ENCODE peak calls at places on chromosome 17, in four cellular contexts. V is tibial nerve; A is effector memory CD4-positive, alpha-beta T cell; H is heart right ventricle. T is an unnamed sample. For H3K4me1, the result is how much of the 10 kb centered on the place peaks cover.

GRCh38 chr17:29972277-29972676 is 30.8 kb downstream of the EFCAB5 start:
- DNase-seq in V (no peak), A (no peak), H (no peak), T (no peak)

GRCh38 chr17:65547253-65547670 is 14.2 kb downstream of the AXIN2 start:
- DNase-seq in V (no peak), A (no peak), H (no peak), T (peak)

GRCh38 chr17:50564916-50565315 is 4.4 kb downstream of the CACNA1G start:
- DNase-seq in V (peak), A (no peak), H (peak), T (peak)

GRCh38 chr17:74699236-74699635 is 13.5 kb downstream of the CD300LF start:
- DNase-seq in V (no peak), A (no peak), H (no peak), T (no peak)

GRCh38 chr17:50396261-50397110 is 837 bp downstream of the LRRC59 start:
- DNase-seq in V (no peak), A (no peak), H (no peak), T (peak)

GRCh38 chr17:28997811-28998210 is 8.0 kb downstream of the SEZ6 start:
- DNase-seq in V (no peak), A (no peak), H (no peak), T (no peak)

GRCh38 chr17:38584350-38584925 is 21.3 kb downstream of the SRCIN1 start:
- DNase-seq in V (peak), A (peak), H (peak), T (peak)

GRCh38 chr17:82752371-82753200 is 721 bp downstream of the TBCD start:
- DNase-seq in V (no peak), A (no peak), H (peak), T (no peak)

GRCh38 chr17:50447870-50448573 is 20.7 kb downstream of the CHAD start:
- DNase-seq in V (no peak), A (no peak), H (no peak), T (no peak)

GRCh38 chr17:3928394-3928793 is 12.1 kb upstream of the P2RX1 start:
- DNase-seq in V (no peak), A (no peak), H (no peak), T (peak)

GRCh38 chr17:69913241-69914015 is 161.6 kb upstream of the KCNJ16 start:
- DNase-seq in V (no peak), A (no peak), H (no peak), T (no peak)

GRCh38 chr17:11953924-11954323 is 43.4 kb downstream of the ZNF18 start:
- DNase-seq in V (no peak), A (no peak), H (no peak), T (no peak)

GRCh38 chr17:58755577-58756245 is at the start of gene PPM1E:
- DNase-seq in V (no peak), A (no peak), H (peak), T (peak)

DNA sequence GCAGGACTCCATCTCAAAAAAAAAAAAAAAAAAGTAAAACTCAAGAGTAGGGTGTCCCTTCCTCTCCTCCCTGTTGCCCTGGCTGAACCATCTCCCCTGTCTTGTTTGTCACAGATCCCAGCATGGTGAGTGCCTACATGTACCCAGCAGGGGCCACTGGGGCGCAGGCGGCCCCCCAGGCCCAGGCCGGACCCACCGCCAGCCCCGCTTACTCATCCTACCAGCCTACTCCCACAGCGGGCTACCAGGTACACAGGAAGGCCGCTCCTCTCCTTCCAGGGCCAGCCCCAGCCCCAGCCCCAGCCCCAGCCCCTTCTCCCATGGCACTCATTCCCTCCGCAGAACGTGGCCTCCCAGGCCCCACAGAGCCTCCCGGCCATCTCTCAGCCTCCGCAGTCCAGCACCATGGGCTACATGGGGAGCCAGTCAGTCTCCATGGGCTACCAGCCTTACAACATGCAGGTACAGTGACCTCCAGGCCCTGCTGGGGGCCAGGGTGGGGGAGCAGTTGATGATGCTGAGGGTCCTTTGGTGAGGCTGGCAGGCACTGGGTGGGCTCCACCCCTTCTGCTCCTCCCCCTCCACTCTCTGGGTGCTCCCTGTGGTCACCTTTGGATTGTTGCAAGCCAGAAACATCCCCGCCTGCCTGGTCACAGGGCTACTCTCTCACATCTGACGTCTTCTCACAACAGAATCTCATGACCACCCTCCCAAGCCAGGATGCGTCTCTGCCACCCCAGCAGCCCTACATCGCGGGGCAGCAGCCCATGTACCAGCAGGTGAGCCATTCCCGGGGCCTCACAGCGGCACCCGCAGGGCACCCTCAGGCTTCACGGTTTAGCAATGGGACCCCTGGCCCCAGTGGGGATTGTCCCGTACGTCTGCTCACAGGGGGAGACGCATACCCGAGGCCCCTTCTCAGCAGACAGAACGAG is 2.5 kb upstream of the MRPL12 start:
- DNase-seq in V (no peak), A (no peak), H (no peak), T (no peak)
- H3K27ac ChIP-seq in V (no peak), A (no peak), H (no peak), T (no peak)

GRCh38 chr17:35082073-35082657 is 18.7 kb upstream of the RFFL start:
- DNase-seq in V (no peak), A (no peak), H (no peak), T (no peak)
- H3K4me1 ChIP-seq in V (under half), A (under half), H (under half), T (under half)

GRCh38 chr17:57453841-57454240 is 197.5 kb downstream of the MSI2 start:
- DNase-seq in V (no peak), A (no peak), H (no peak), T (no peak)

GRCh38 chr17:57456622-57457021 is 200.3 kb downstream of the MSI2 start:
- DNase-seq in V (no peak), A (no peak), H (no peak), T (no peak)

GRCh38 chr17:57457188-57457587 is 200.9 kb downstream of the MSI2 start:
- DNase-seq in V (no peak), A (no peak), H (no peak), T (no peak)

GRCh38 chr17:57454729-57455062 is 198.4 kb downstream of the MSI2 start:
- DNase-seq in V (no peak), A (no peak), H (no peak), T (no peak)

DNA sequence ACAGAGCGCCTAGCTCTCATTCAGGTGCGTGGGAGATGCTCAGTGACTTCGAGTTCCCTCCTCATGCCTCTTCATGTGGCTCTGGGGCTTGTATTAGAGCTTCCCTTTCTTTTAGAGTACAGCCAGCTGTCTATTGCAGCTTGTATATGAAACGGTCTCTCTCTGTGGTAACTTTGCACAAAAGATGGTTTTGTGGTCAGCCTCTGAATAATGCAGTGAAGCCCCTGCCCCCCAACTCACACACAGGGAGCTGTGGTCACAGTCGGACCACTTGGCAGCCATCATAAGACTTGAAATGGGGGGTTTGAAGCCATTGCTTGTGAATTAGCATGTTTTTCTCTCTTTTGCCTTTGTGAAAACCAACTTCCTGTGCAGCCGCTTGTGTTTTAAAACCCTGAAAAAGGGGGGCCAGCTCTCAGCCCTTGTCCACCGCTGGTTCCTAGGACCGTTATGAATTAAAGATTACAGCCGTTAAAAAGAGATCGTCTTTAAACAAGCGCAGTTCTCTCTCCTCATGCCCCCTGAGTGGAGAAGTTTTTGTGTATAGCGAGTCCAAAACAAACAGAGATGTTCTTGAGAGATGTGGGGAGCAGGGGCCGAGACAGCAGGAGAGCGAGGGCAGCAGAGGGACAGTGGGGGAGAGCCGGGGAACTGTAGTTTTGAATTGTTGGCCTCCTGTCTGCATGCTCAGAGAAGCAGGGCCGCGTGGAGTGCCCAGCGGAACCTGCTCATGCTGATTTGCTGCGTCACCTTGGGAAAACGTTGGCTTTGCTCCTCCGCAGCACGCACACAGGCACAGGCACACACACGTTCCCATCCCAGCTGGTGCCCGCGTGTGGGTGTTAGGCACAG is 199.0 kb downstream of the MSI2 start:
- DNase-seq in V (no peak), A (no peak), H (no peak), T (no peak)
- H3K27ac ChIP-seq in V (peak), A (peak), H (peak), T (no peak)

GRCh38 chr17:40074871-40075215 is 12.1 kb downstream of the THRA start:
- DNase-seq in V (no peak), A (no peak), H (no peak), T (no peak)
- H3K4me1 ChIP-seq in V (half or more), A (under half), H (half or more), T (under half)

GRCh38 chr17:75808549-75808904 is 23.9 kb downstream of the UNK start:
- DNase-seq in V (no peak), A (no peak), H (no peak), T (no peak)

GRCh38 chr17:75807861-75808260 is 23.3 kb downstream of the UNK start:
- DNase-seq in V (no peak), A (no peak), H (no peak), T (peak)

GRCh38 chr17:75808905-75809621 is 24.5 kb downstream of the UNK start:
- DNase-seq in V (peak), A (no peak), H (no peak), T (peak)

GRCh38 chr17:75809631-75810111 is 25.1 kb downstream of the UNK start:
- DNase-seq in V (no peak), A (no peak), H (no peak), T (peak)

DNA sequence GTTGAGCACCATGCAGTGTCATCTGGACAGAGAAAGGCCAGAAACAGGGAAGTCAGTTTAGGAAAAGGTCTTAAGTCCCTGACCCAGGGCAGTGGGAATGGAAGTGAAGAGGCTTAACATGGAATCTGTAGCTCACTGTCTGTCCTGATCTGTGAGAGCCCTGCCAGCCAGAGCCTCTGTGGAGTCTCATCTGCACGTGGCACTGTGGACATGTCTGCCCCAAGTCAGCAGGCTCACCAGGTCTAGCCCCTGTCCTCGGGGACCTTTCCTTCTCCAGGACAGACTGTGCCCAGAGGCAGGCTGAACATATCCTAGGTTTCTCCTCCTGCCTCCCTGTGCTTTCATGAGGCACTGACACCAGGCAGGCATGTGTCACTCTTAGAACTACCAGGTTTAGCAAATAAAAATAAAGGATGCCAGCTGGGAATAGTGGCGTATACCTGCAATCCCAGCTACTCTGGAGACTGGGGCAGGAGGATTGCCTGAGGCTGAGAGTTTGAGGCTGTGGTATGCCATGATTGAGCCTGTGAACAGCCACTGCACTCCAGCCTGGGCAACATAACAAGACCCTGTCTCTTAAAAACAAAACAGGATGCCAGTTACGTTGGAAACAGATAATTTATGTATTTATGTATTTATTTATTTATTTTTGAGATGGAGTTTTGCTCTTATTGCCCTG is 22.4 kb downstream of the UNK start:
- DNase-seq in V (no peak), A (no peak), H (no peak), T (no peak)
- H3K27ac ChIP-seq in V (no peak), A (no peak), H (peak), T (no peak)

GRCh38 chr17:57370051-57370581 is 113.8 kb downstream of the MSI2 start:
- DNase-seq in V (no peak), A (no peak), H (no peak), T (no peak)

GRCh38 chr17:57370583-57370982 is 114.3 kb downstream of the MSI2 start:
- DNase-seq in V (no peak), A (no peak), H (no peak), T (no peak)

GRCh38 chr17:57373756-57374155 is 117.4 kb downstream of the MSI2 start:
- DNase-seq in V (no peak), A (no peak), H (no peak), T (no peak)

GRCh38 chr17:57373071-57373470 is 116.7 kb downstream of the MSI2 start:
- DNase-seq in V (no peak), A (no peak), H (no peak), T (no peak)

GRCh38 chr17:57372156-57372555 is 115.8 kb downstream of the MSI2 start:
- DNase-seq in V (no peak), A (no peak), H (no peak), T (no peak)
- H3K4me1 ChIP-seq in V (under half), A (under half), H (under half), T (under half)

GRCh38 chr17:17681187-17681743 is at the start of gene RAI1:
- DNase-seq in V (no peak), A (peak), H (peak), T (peak)

GRCh38 chr17:17683710-17684365 is 2.6 kb downstream of the RAI1 start:
- DNase-seq in V (no peak), A (no peak), H (no peak), T (no peak)

GRCh38 chr17:17681744-17682292 is 560 bp downstream of the RAI1 start:
- DNase-seq in V (no peak), A (no peak), H (peak), T (peak)

GRCh38 chr17:17682293-17682736 is 1.1 kb downstream of the RAI1 start:
- DNase-seq in V (no peak), A (peak), H (peak), T (peak)

GRCh38 chr17:17682737-17683675 is 1.7 kb downstream of the RAI1 start:
- DNase-seq in V (no peak), A (peak), H (peak), T (peak)
- H3K27ac ChIP-seq in V (peak), A (peak), H (peak), T (peak)

DNA sequence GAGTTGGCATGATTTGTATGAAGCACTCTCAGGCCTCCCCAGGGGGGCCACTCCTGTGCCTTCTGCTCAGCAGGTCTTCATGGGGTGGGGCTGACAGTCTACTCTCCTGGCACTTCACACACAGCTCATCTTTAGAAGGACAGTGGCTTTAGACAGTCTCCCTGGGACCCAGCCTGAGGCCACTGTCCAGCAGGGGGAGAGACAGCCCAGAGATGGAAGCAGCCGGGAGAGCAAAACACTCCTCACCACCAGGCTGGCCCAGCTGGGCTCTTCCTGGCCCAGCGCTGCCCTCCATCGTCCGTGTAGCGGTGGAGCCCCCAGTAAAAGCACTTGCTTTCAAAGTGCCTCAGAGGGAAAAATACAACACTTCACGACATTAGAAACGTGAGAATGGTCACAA is 62.0 kb upstream of the CRHR1 start:
- DNase-seq in V (no peak), A (no peak), H (no peak), T (no peak)
- H3K4me1 ChIP-seq in V (under half), A (under half), H (under half), T (under half)

DNA sequence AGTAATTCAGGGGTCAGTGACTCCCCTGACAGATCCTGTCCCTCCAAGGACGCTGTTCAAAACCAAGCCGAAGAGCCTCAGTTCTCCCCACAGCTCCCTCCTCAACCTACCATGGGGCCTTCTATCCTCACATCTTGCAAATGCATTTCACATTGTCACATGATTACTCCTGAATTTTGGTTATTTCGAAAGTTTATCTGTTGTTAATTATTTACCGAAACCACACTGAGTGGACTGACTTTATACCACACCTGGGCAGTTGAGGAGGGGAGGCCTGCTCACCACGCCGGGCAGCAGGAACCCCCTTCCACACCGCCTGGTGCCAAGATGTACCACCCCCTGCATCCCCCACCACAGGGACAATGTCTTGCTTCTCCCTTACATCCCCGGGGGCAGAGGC is 4.7 kb downstream of the TIMP2 start:
- DNase-seq in V (no peak), A (no peak), H (no peak), T (no peak)
- H3K27ac ChIP-seq in V (peak), A (no peak), H (no peak), T (no peak)

GRCh38 chr17:77423589-77424451 is 283.1 kb downstream of the SEC14L1 start:
- DNase-seq in V (peak), A (no peak), H (peak), T (peak)
- H3K4me1 ChIP-seq in V (half or more), A (half or more), H (half or more), T (under half)